ENCODE peak calls at places on chromosomes 16 and 17, in eight cellular contexts. X is A549, Q is astrocyte of the cerebellum, J is HepG2, M is fibroblast of mammary gland, D is foreskin fibroblast, U is cardiac muscle cell, W is fibroblast of lung. B is an unnamed sample.
A peak's percentile ranks its signal among the peaks of the same experiment; 100 is the strongest.

GRCh38 chr17:42422412-42422957 is 571 bp downstream of the CAVIN1 start:
- DNase-seq in D (no peak), J (no peak), M (no peak), W (no peak), U (peak; percentile 48), X (peak; percentile 59), Q (no peak), B (no peak)

GRCh38 chr17:41678907-41679739 is 9.6 kb upstream of the EIF1 start:
- DNase-seq in U (no peak), M (peak; percentile 48), D (peak; percentile 40), J (no peak), Q (no peak), X (peak; percentile 80), W (peak; percentile 41), B (peak; percentile 55)

GRCh38 chr16:11379420-11379819 is 34.2 kb downstream of the RMI2 start:
- DNase-seq in Q (no peak), X (no peak), W (no peak), U (no peak), D (no peak), J (no peak), M (peak; percentile 60), B (peak; percentile 42)

GRCh38 chr16:75703341-75703740 is 2.1 kb upstream of the DUXB start:
- DNase-seq in Q (no peak), M (peak; percentile 59), W (peak; percentile 5), X (no peak), J (no peak), D (no peak), U (no peak), B (peak; percentile 22)

GRCh38 chr17:46047398-46047797 is 48.3 kb downstream of the STH start:
- DNase-seq in D (no peak), M (no peak), W (no peak), Q (no peak), J (no peak), X (no peak), U (no peak), B (no peak)

GRCh38 chr16:25030420-25031131 is 15.4 kb upstream of the ARHGAP17 start:
- DNase-seq in M (no peak), X (no peak), J (no peak), D (no peak), U (no peak), W (no peak), Q (no peak), B (no peak)

GRCh38 chr17:74712301-74712700 is 422 bp downstream of the CD300LF start:
- DNase-seq in M (no peak), U (no peak), Q (no peak), X (no peak), D (no peak), J (no peak), W (no peak), B (no peak)

GRCh38 chr16:4641876-4642275 is 17.2 kb downstream of the MGRN1 start:
- DNase-seq in J (no peak), W (no peak), X (no peak), U (no peak), D (no peak), Q (no peak), M (no peak), B (no peak)

GRCh38 chr16:57265850-57266530 is 18.5 kb downstream of the PLLP start:
- DNase-seq in J (no peak), M (peak; percentile 20), D (no peak), U (no peak), Q (peak; percentile 26), W (no peak), X (no peak), B (peak; percentile 73)

GRCh38 chr16:2768403-2769089 is 8.5 kb downstream of the ELOB start:
- DNase-seq in X (no peak), W (no peak), M (peak; percentile 81), D (no peak), U (no peak), J (no peak), Q (no peak), B (no peak)

GRCh38 chr17:76076765-76077581 is 2.0 kb upstream of the ZACN start:
- DNase-seq in W (no peak), Q (no peak), U (no peak), X (no peak), D (no peak), M (peak; percentile 23), J (no peak), B (no peak)

GRCh38 chr16:69382421-69382820 is 3.4 kb downstream of the TERF2 start:
- DNase-seq in J (no peak), U (peak; percentile 35), M (no peak), X (no peak), D (no peak), W (no peak), Q (no peak), B (no peak)

GRCh38 chr16:15708096-15708495 is 58.1 kb downstream of the NDE1 start:
- DNase-seq in W (peak; percentile 64), J (no peak), D (no peak), Q (no peak), U (no peak), M (peak; percentile 25), X (no peak), B (no peak)

GRCh38 chr17:72588961-72589360 is 468.1 kb downstream of the SOX9 start:
- DNase-seq in W (peak; percentile 51), D (no peak), X (peak; percentile 71), U (no peak), M (peak; percentile 23), Q (no peak), J (peak; percentile 67), B (no peak)

GRCh38 chr16:919658-920631 is 50.8 kb downstream of the LMF1 start:
- DNase-seq in U (no peak), X (no peak), D (peak; percentile 44), Q (no peak), J (no peak), W (peak; percentile 33), M (peak; percentile 44), B (peak; percentile 70)

DNA sequence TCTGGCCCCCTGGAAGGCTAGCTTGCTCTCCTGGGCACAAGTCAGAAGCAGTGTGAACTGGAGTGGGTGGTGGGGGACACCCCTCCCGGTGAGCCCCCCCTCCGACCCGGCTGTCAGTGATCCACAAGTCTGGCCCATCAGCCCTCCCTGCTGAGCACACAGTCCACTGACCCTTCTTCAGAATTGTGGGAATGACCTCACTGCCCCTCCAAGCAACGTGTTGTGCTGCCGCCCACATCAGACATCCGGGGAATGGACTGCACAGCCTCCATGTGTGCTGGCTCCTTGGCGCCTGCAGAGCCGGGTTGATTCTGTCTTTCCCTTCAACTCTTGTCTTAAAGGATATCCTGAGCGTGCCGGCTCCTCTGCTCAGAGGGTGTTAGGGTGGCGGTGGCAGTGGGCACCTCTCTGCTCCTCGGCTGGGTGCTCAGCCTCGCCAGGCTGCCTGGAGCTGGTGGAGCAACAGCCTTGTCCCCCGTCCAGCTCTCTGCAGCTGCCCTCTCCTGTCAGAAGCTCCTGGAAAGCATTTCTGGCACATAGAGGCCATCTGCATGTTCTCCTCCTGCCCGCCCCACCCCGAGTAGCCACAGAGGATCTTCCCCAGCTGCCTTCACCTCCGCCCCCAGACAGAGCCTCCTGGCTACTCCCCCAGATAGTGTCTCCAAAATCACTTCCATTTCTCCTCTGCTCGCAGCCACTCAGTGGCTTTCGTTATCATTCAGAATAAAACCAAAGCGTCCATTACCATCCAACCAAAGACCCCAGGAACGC is 19.8 kb downstream of the NPTX1 start:
- DNase-seq in J (no peak), U (no peak), Q (no peak), X (no peak), M (peak; percentile 38), D (no peak), W (peak; percentile 21), B (peak; percentile 24)
- H3K4me3 ChIP-seq in J (no peak overlapping the region), U (no peak overlapping the region), Q (no peak overlapping the region), X (no peak overlapping the region), M (no peak overlapping the region), D (no peak overlapping the region), W (no peak overlapping the region), B (no peak overlapping the region)

DNA sequence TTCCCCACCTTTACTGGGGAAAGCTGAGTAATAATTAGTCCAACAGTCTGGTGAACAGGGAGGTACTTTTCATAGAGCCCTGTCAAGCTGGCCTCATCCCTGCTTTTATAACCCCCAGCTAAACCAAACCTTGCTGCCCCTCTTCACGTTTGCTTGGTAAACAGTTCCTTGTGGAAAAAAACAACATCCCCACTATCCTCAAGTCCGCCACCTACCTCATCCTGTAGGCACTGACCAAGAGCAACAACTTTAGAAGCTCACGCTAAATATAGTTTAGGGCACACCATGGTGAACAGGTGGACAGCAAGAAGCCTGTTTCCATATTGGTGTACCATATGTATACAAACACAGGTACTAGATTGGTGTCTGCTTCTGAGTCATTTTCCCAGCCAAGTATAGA is 16.5 kb downstream of the NFE2L1 start:
- DNase-seq in U (no peak), M (no peak), D (no peak), Q (no peak), X (no peak), J (peak; percentile 33), W (no peak), B (no peak)
- TF ChIP-seq CTCF in U (no peak), M (no peak), D (no peak), Q (no peak), X (no peak), J (no peak), W (no peak), B (no peak)

GRCh38 chr16:17497648-17498047 is 26.9 kb upstream of the XYLT1 start:
- DNase-seq in X (no peak), U (no peak), D (no peak), J (no peak), M (peak; percentile 47), Q (peak; percentile 31), W (no peak), B (no peak)
- H3K4me3 ChIP-seq in X (no peak overlapping the region), U (no peak overlapping the region), D (no peak overlapping the region), J (no peak overlapping the region), M (no peak overlapping the region), Q (no peak overlapping the region), W (no peak overlapping the region), B (no peak overlapping the region)

DNA sequence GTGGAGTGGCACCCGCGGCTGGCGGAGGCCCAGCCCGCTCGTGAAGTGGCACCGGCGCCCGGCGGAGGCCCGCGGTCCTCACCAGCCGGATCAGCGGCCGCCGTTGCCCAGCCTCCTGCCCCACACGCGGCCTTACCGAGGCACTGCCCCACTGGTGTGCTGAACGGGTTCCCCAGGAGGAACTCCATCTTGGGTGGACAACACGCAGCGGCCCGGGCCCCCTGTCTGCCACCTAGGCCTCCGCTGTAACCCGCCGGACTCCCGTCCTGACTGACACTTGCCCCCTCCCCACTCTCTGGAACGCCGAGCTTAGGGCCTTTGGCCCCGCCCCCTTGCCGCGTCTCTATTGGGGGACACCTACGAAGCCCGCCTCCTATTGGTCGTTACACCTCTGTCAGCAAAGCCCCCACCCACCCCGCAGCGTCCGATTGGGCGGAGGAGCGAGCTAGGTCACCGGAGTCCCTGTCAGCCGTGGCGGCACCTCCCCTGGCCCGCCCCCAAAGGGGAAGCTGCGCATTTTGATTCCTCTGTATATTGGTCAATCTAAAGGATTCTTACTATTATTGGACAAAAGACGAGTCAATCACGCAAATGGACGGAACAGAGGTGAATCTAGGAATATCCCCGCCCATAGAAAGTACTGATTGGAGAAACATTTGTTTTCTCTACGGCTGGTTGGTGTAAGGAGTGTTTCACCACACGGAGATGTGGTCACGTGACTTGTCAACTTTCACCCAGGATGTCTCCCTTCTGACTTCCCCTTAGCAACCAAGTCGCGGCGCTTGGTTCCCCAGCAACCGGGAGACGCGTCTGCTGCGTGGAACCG is at the start of the genes DRC3 and TOM1L2:
- DNase-seq in X (peak; percentile 100), D (peak; percentile 100), M (peak; percentile 100), Q (peak; percentile 100), U (peak; percentile 100), J (peak; percentile 100), W (peak; percentile 100), B (peak; percentile 100)
- TF ChIP-seq CTCF in X (no peak), D (no peak), M (no peak), Q (no peak), U (no peak), J (no peak), W (no peak), B (peak; percentile 11)